ENCODE peak calls at places on chromosomes 12 and 14, in five cellular contexts. I is psoas muscle; T is NCI-H1694; X is activated CD8-positive, alpha-beta memory T cell treated with anti-CD3 and anti-CD28 coated beads, Interleukin-2, amount 50 U/mL, for 48 hours; A is mesothelial cell of epicardium. H is an unnamed sample.

GRCh38 chr14:80269338-80269935 is 58.1 kb upstream of the DIO2 start:
- DNase-seq in I (no peak), T (no peak), X (no peak), A (no peak), H (no peak)

GRCh38 chr12:56145218-56145617 is 7.2 kb upstream of the MYL6B start:
- DNase-seq in I (no peak), T (no peak), X (no peak), A (no peak), H (no peak)

GRCh38 chr12:120404271-120404670 is 33.6 kb upstream of the COX6A1 start:
- DNase-seq in I (no peak), T (no peak), X (no peak), A (no peak), H (no peak)

GRCh38 chr12:96343347-96343954 is 56.8 kb downstream of the CDK17 start:
- DNase-seq in I (no peak), T (no peak), X (no peak), A (no peak), H (no peak)

GRCh38 chr12:98754095-98754494 is 109.0 kb downstream of the APAF1 start:
- DNase-seq in I (no peak), T (no peak), X (no peak), A (no peak), H (no peak)

GRCh38 chr12:92593734-92594402 is 108.9 kb upstream of the PLEKHG7 start:
- DNase-seq in I (no peak), T (no peak), X (peak), A (no peak), H (no peak)

GRCh38 chr12:124884587-124885438 is 21.1 kb upstream of the SCARB1 start:
- DNase-seq in I (no peak), T (no peak), X (no peak), A (no peak), H (no peak)

GRCh38 chr14:95340201-95340697 is 20.5 kb upstream of the CLMN start:
- DNase-seq in I (no peak), T (no peak), X (no peak), A (no peak), H (peak)

GRCh38 chr14:59463773-59464650 is 1.2 kb downstream of the GPR135 start:
- DNase-seq in I (peak), T (no peak), X (peak), A (no peak), H (peak)

H was measured in left lobe of liver.